ENCODE peak calls at places on chromosomes 11 and 22, in eight cellular contexts. I is effector memory CD4-positive, alpha-beta T cell; N is substantia nigra; Y is MM.1S; V is iPS DF 6.9; D is WERI-Rb-1; P is cardiac muscle cell; R is GM23338. L is an unnamed sample.

GRCh38 chr11:64379817-64380709 is 21.1 kb downstream of the RPS6KA4 start:
- DNase-seq in I (no peak), N (no peak), Y (no peak), V (no peak), D (no peak), P (no peak), R (peak), L (no peak)

GRCh38 chr22:17990167-17990566 is 34.2 kb downstream of the MICAL3 start:
- DNase-seq in I (no peak), N (no peak), Y (no peak), V (no peak), D (no peak), P (no peak), R (no peak), L (no peak)

GRCh38 chr11:125925247-125925740 is 20.6 kb upstream of the VSIG10L2 start:
- DNase-seq in I (no peak), N (no peak), Y (no peak), V (no peak), D (no peak), P (no peak), R (no peak), L (no peak)

GRCh38 chr22:50563410-50564160 is 866 bp upstream of the SYCE3 start:
- DNase-seq in I (no peak), N (no peak), Y (no peak), V (no peak), D (no peak), P (no peak), R (peak), L (no peak)

GRCh38 chr22:44384981-44385610 is 72.3 kb upstream of the SHISAL1 start:
- DNase-seq in I (no peak), N (no peak), Y (no peak), V (no peak), D (no peak), P (no peak), R (no peak), L (no peak)

GRCh38 chr11:91047882-91048281 is 825.0 kb upstream of the CHORDC1 start:
- DNase-seq in I (no peak), N (no peak), Y (no peak), V (no peak), D (no peak), P (no peak), R (peak), L (no peak)

GRCh38 chr22:42622061-42622710 is 7.5 kb upstream of the POLDIP3 start:
- DNase-seq in I (no peak), N (no peak), Y (no peak), V (no peak), D (no peak), P (no peak), R (no peak), L (peak)

GRCh38 chr11:99973993-99974392 is 713.1 kb upstream of the ARHGAP42 start:
- DNase-seq in I (no peak), N (no peak), Y (no peak), V (no peak), D (no peak), P (no peak), R (no peak), L (no peak)

GRCh38 chr11:76770642-76771445 is 12.3 kb upstream of the TSKU start:
- DNase-seq in I (no peak), N (no peak), Y (peak), V (no peak), D (no peak), P (peak), R (no peak), L (no peak)

GRCh38 chr11:93642416-93642815 is 19.1 kb upstream of the CEP295 start:
- DNase-seq in I (no peak), N (no peak), Y (no peak), V (no peak), D (no peak), P (no peak), R (no peak), L (no peak)

GRCh38 chr11:37623778-37624177 is 1025.7 kb upstream of the RAG2 start:
- DNase-seq in I (no peak), N (no peak), Y (peak), V (no peak), D (no peak), P (no peak), R (no peak), L (no peak)

GRCh38 chr22:26239561-26239960 is 70.3 kb downstream of the SEZ6L start:
- DNase-seq in I (no peak), N (no peak), Y (no peak), V (no peak), D (no peak), P (no peak), R (no peak), L (no peak)

GRCh38 chr11:65590240-65590738 is 5.3 kb downstream of the KCNK7 start:
- DNase-seq in I (no peak), N (no peak), Y (no peak), V (no peak), D (no peak), P (peak), R (no peak), L (no peak)

GRCh38 chr22:30205281-30206115 is 41.1 kb downstream of the LIF start:
- DNase-seq in I (no peak), N (no peak), Y (no peak), V (no peak), D (peak), P (peak), R (no peak), L (peak)

GRCh38 chr11:79078999-79079398 is 361.8 kb downstream of the TENM4 start:
- DNase-seq in I (no peak), N (no peak), Y (no peak), V (no peak), D (peak), P (no peak), R (no peak), L (no peak)

GRCh38 chr22:27832606-27833005 is 31.1 kb upstream of the MN1 start:
- DNase-seq in I (no peak), N (no peak), Y (no peak), V (no peak), D (no peak), P (no peak), R (no peak), L (no peak)

DNA sequence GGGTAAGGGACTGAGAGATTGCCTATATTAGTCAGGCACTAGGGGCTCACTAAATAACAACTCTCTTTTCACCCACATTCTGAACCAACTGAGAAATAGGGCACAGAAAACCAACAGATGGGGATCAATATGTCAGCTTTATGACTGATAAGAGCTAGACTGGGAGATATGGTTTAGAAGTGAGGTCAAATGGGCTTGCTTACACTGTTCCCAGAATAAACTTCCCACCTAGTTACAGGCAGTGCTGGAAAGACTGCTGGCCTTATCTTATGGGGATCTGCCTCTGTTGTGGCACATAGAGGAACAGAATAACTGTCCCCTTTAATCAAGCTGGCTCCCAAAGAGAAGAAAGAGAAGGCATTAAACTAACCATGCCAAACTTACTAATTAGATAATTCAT is 10.6 kb upstream of the RRAS2 start:
- DNase-seq in I (no peak), N (no peak), Y (no peak), V (no peak), D (no peak), P (no peak), R (no peak), L (no peak)
- H3K27ac ChIP-seq in I (no peak), N (no peak), Y (no peak), V (no peak), D (no peak), P (no peak), R (peak), L (no peak)

GRCh38 chr11:128448487-128448886 is 138.9 kb downstream of the ETS1 start:
- DNase-seq in I (no peak), N (no peak), Y (no peak), V (no peak), D (no peak), P (no peak), R (peak), L (no peak)
- H3K27ac ChIP-seq in I (no peak), N (no peak), Y (no peak), V (no peak), D (no peak), P (no peak), R (no peak), L (no peak)

GRCh38 chr11:131909426-131910200 is 539.2 kb downstream of the NTM start:
- DNase-seq in I (no peak), N (no peak), Y (no peak), V (no peak), D (no peak), P (no peak), R (no peak), L (no peak)

GRCh38 chr11:131908316-131908715 is 537.9 kb downstream of the NTM start:
- DNase-seq in I (no peak), N (no peak), Y (no peak), V (no peak), D (no peak), P (no peak), R (no peak), L (no peak)

GRCh38 chr11:131912127-131912526 is 541.7 kb downstream of the NTM start:
- DNase-seq in I (no peak), N (no peak), Y (no peak), V (no peak), D (no peak), P (no peak), R (no peak), L (no peak)

GRCh38 chr11:131913267-131913666 is 542.9 kb downstream of the NTM start:
- DNase-seq in I (no peak), N (no peak), Y (no peak), V (no peak), D (no peak), P (no peak), R (no peak), L (no peak)

GRCh38 chr11:131910491-131911387 is 540.3 kb downstream of the NTM start:
- DNase-seq in I (no peak), N (no peak), Y (no peak), V (no peak), D (peak), P (peak), R (peak), L (peak)
- H3K27ac ChIP-seq in I (no peak), N (no peak), Y (no peak), V (no peak), D (no peak), P (no peak), R (no peak), L (no peak)

GRCh38 chr22:48053973-48054372 is 1291.5 kb downstream of the TBC1D22A start:
- DNase-seq in I (no peak), N (no peak), Y (no peak), V (no peak), D (no peak), P (no peak), R (no peak), L (no peak)
- H3K27ac ChIP-seq in I (no peak), N (no peak), Y (no peak), V (no peak), D (no peak), P (no peak), R (no peak), L (no peak)

L was measured in upper lobe of left lung.